ENCODE peak calls at places on chromosomes 2 and 18, in six cellular contexts. One of them, this sample, is unnamed.

GRCh38 chr2:232541195-232541960 is 1.9 kb downstream of the CHRNG start:
- DNase-seq in non-pigmented ciliary epithelial cell: no peak
- DNase-seq in cardiac fibroblast: no peak
- DNase-seq in gastrocnemius medialis: no peak
- DNase-seq in GM03348: no peak
- DNase-seq in left lobe of liver: no peak
- DNase-seq in this sample: no peak

GRCh38 chr2:197576631-197577030 is 60.8 kb downstream of the MOB4 start:
- DNase-seq in non-pigmented ciliary epithelial cell: no peak
- DNase-seq in cardiac fibroblast: peak; percentile 86
- DNase-seq in gastrocnemius medialis: peak; percentile 27
- DNase-seq in GM03348: peak; percentile 61
- DNase-seq in left lobe of liver: no peak
- DNase-seq in this sample: peak; percentile 86

GRCh38 chr2:128396500-128396891 is 77.8 kb upstream of the HS6ST1 start:
- DNase-seq in non-pigmented ciliary epithelial cell: no peak
- DNase-seq in cardiac fibroblast: no peak
- DNase-seq in gastrocnemius medialis: no peak
- DNase-seq in GM03348: no peak
- DNase-seq in left lobe of liver: no peak
- DNase-seq in this sample: no peak

GRCh38 chr18:59908790-59909189 is 9.0 kb downstream of the PMAIP1 start:
- DNase-seq in non-pigmented ciliary epithelial cell: no peak
- DNase-seq in cardiac fibroblast: no peak
- DNase-seq in gastrocnemius medialis: no peak
- DNase-seq in GM03348: no peak
- DNase-seq in left lobe of liver: no peak
- DNase-seq in this sample: peak; percentile 49

GRCh38 chr2:46801731-46802664 is 113.6 kb downstream of the MCFD2 start:
- DNase-seq in non-pigmented ciliary epithelial cell: no peak
- DNase-seq in cardiac fibroblast: no peak
- DNase-seq in gastrocnemius medialis: no peak
- DNase-seq in GM03348: peak; percentile 44
- DNase-seq in left lobe of liver: peak; percentile 44
- DNase-seq in this sample: no peak

GRCh38 chr2:70967189-70967588 is 11.2 kb upstream of the ANKRD53 start:
- DNase-seq in non-pigmented ciliary epithelial cell: no peak
- DNase-seq in cardiac fibroblast: no peak
- DNase-seq in gastrocnemius medialis: no peak
- DNase-seq in GM03348: no peak
- DNase-seq in left lobe of liver: no peak
- DNase-seq in this sample: no peak

GRCh38 chr2:230953843-230954242 is 28.8 kb upstream of the GPR55 start:
- DNase-seq in non-pigmented ciliary epithelial cell: no peak
- DNase-seq in cardiac fibroblast: no peak
- DNase-seq in gastrocnemius medialis: no peak
- DNase-seq in GM03348: no peak
- DNase-seq in left lobe of liver: no peak
- DNase-seq in this sample: no peak

GRCh38 chr18:36757081-36757480 is 71.7 kb downstream of the TPGS2 start:
- DNase-seq in non-pigmented ciliary epithelial cell: no peak
- DNase-seq in cardiac fibroblast: peak; percentile 76
- DNase-seq in gastrocnemius medialis: no peak
- DNase-seq in GM03348: peak; percentile 75
- DNase-seq in left lobe of liver: no peak
- DNase-seq in this sample: peak; percentile 79

GRCh38 chr2:148614332-148615049 is 30.1 kb upstream of the EPC2 start:
- DNase-seq in non-pigmented ciliary epithelial cell: peak; percentile 34
- DNase-seq in cardiac fibroblast: peak; percentile 46
- DNase-seq in gastrocnemius medialis: no peak
- DNase-seq in GM03348: peak; percentile 13
- DNase-seq in left lobe of liver: no peak
- DNase-seq in this sample: peak; percentile 14

GRCh38 chr18:59426855-59427254 is 67.8 kb upstream of the LMAN1 start:
- DNase-seq in non-pigmented ciliary epithelial cell: no peak
- DNase-seq in cardiac fibroblast: no peak
- DNase-seq in gastrocnemius medialis: no peak
- DNase-seq in GM03348: no peak
- DNase-seq in left lobe of liver: no peak
- DNase-seq in this sample: no peak

GRCh38 chr18:35771172-35771571 is 189.6 kb downstream of the GALNT1 start:
- DNase-seq in non-pigmented ciliary epithelial cell: no peak
- DNase-seq in cardiac fibroblast: no peak
- DNase-seq in gastrocnemius medialis: no peak
- DNase-seq in GM03348: no peak
- DNase-seq in left lobe of liver: no peak
- DNase-seq in this sample: no peak

GRCh38 chr2:106032676-106033075 is 161.4 kb downstream of the UXS1 start:
- DNase-seq in non-pigmented ciliary epithelial cell: no peak
- DNase-seq in cardiac fibroblast: peak; percentile 51
- DNase-seq in gastrocnemius medialis: no peak
- DNase-seq in GM03348: no peak
- DNase-seq in left lobe of liver: no peak
- DNase-seq in this sample: peak; percentile 62

GRCh38 chr2:27723372-27724144 is 48.0 kb upstream of the MRPL33 start:
- DNase-seq in non-pigmented ciliary epithelial cell: no peak
- DNase-seq in cardiac fibroblast: peak; percentile 87
- DNase-seq in gastrocnemius medialis: peak; percentile 35
- DNase-seq in GM03348: peak; percentile 87
- DNase-seq in left lobe of liver: peak; percentile 65
- DNase-seq in this sample: peak; percentile 85

GRCh38 chr2:22281033-22281432 is 1103.9 kb upstream of the KLHL29 start:
- DNase-seq in non-pigmented ciliary epithelial cell: peak; percentile 76
- DNase-seq in cardiac fibroblast: peak; percentile 76
- DNase-seq in gastrocnemius medialis: no peak
- DNase-seq in GM03348: no peak
- DNase-seq in left lobe of liver: no peak
- DNase-seq in this sample: peak; percentile 44

GRCh38 chr2:179410552-179411356 is 146.1 kb upstream of the SESTD1 start:
- DNase-seq in non-pigmented ciliary epithelial cell: peak; percentile 9
- DNase-seq in cardiac fibroblast: peak; percentile 75
- DNase-seq in gastrocnemius medialis: no peak
- DNase-seq in GM03348: peak; percentile 65
- DNase-seq in left lobe of liver: peak; percentile 46
- DNase-seq in this sample: peak; percentile 78

GRCh38 chr2:239770240-239770639 is 254.9 kb downstream of the NDUFA10 start:
- DNase-seq in non-pigmented ciliary epithelial cell: no peak
- DNase-seq in cardiac fibroblast: no peak
- DNase-seq in gastrocnemius medialis: no peak
- DNase-seq in GM03348: no peak
- DNase-seq in left lobe of liver: no peak
- DNase-seq in this sample: no peak

GRCh38 chr2:68157002-68157401 is 686 bp upstream of the PNO1 start:
- DNase-seq in non-pigmented ciliary epithelial cell: no peak
- DNase-seq in cardiac fibroblast: no peak
- DNase-seq in gastrocnemius medialis: no peak
- DNase-seq in GM03348: peak; percentile 54
- DNase-seq in left lobe of liver: no peak
- DNase-seq in this sample: no peak

GRCh38 chr2:216936954-216937357 is 77.1 kb upstream of the TNP1 start:
- DNase-seq in non-pigmented ciliary epithelial cell: no peak
- DNase-seq in cardiac fibroblast: peak; percentile 21
- DNase-seq in gastrocnemius medialis: peak; percentile 27
- DNase-seq in GM03348: peak; percentile 42
- DNase-seq in left lobe of liver: no peak
- DNase-seq in this sample: no peak

This sample was measured in fibroblast of pulmonary artery.